ENCODE peak calls at places on chromosomes 2 and 18, in four cellular contexts. C is IMR-90, T is mesenchymal stem cell, O is neuronal stem cell. U is an unnamed sample. For H3K27me3, the result is how much of the 10 kb centered on the place peaks cover.

GRCh38 chr2:197675711-197676188 is 363 bp upstream of the RFTN2 start:
- DNase-seq in C (peak), O (peak), T (peak), U (no peak)

GRCh38 chr18:10367846-10368245 is 86.6 kb upstream of the APCDD1 start:
- DNase-seq in C (no peak), O (no peak), T (no peak), U (no peak)

GRCh38 chr2:200039847-200040246 is 84.5 kb downstream of the MAIP1 start:
- DNase-seq in O (no peak), C (peak), T (peak), U (no peak)

GRCh38 chr2:234986346-234986745 is 34.5 kb downstream of the SH3BP4 start:
- DNase-seq in O (no peak), T (peak), C (no peak), U (no peak)

GRCh38 chr18:36572135-36572856 is 256.5 kb downstream of the TPGS2 start:
- DNase-seq in C (peak), T (peak), O (peak), U (peak)

GRCh38 chr2:227774011-227774624 is 28.4 kb downstream of the SCYGR8 start:
- DNase-seq in O (no peak), C (no peak), T (no peak), U (peak)

GRCh38 chr2:197786010-197786877 is 1.1 kb upstream of the BOLL start:
- DNase-seq in T (no peak), C (no peak), O (peak), U (no peak)

GRCh38 chr2:114729025-114729424 is 286.6 kb downstream of the DPP10 start:
- DNase-seq in O (no peak), T (no peak), C (no peak), U (peak)

GRCh38 chr2:136025057-136025973 is 39.9 kb upstream of the DARS1 start:
- DNase-seq in O (peak), T (peak), C (peak), U (peak)

GRCh38 chr18:57427429-57428181 is 7.6 kb upstream of the ONECUT2 start:
- DNase-seq in O (peak), C (no peak), T (no peak), U (no peak)
- H3K27me3 ChIP-seq in O (under half), C (half or more), T (half or more), U (under half)

DNA sequence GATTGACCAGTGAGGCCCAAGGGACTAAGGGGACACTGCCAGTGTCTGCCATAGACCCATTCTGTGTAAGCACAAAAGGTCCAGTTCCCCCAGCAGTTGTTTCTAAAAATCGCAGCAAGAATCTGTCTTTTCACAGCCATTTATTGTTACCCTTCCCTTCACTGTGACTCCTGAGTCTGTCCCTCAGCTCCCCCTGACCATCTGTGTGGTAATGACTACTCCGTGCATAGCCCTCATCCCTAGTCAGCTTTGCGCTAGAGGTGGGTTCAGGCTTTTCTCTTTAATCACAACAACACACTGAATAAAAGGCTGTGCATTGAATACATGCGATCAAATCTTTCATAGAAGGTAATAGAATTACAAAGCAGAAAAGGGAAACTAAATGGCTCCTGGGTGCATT is 835.9 kb upstream of the CDH2 start:
- DNase-seq in C (no peak), O (no peak), T (no peak), U (no peak)
- H3K4ac ChIP-seq in C (no peak), O (no peak), T (no peak), U (no peak)

GRCh38 chr18:7945882-7946281 is 378.8 kb downstream of the PTPRM start:
- DNase-seq in C (peak), O (no peak), T (peak), U (no peak)
- H3K4me2 ChIP-seq in C (peak), O (no peak), T (no peak), U (no peak)

GRCh38 chr2:8548065-8548870 is 133.6 kb upstream of the ID2 start:
- DNase-seq in C (no peak), T (no peak), O (no peak), U (no peak)

GRCh38 chr2:8545676-8546318 is 136.1 kb upstream of the ID2 start:
- DNase-seq in T (no peak), C (no peak), O (no peak), U (no peak)

GRCh38 chr2:8546319-8547283 is 135.3 kb upstream of the ID2 start:
- DNase-seq in C (no peak), O (no peak), T (no peak), U (peak)

GRCh38 chr2:8548871-8549221 is 133.0 kb upstream of the ID2 start:
- DNase-seq in O (no peak), T (no peak), C (no peak), U (no peak)

GRCh38 chr2:8547284-8548064 is 134.4 kb upstream of the ID2 start:
- DNase-seq in O (no peak), C (no peak), T (no peak), U (no peak)
- H3K27me3 ChIP-seq in O (under half), C (under half), T (under half), U (under half)

GRCh38 chr18:11391636-11392035 is 217.8 kb upstream of the SLC35G4 start:
- DNase-seq in C (peak), O (no peak), T (no peak), U (no peak)

GRCh38 chr18:11389281-11389680 is 220.1 kb upstream of the SLC35G4 start:
- DNase-seq in O (no peak), T (no peak), C (no peak), U (no peak)

GRCh38 chr18:11392292-11392691 is 217.1 kb upstream of the SLC35G4 start:
- DNase-seq in T (no peak), O (peak), C (no peak), U (no peak)

GRCh38 chr18:11392974-11393373 is 216.4 kb upstream of the SLC35G4 start:
- DNase-seq in O (no peak), C (no peak), T (no peak), U (no peak)

GRCh38 chr18:11393486-11393885 is 215.9 kb upstream of the SLC35G4 start:
- DNase-seq in T (no peak), C (no peak), O (no peak), U (no peak)
- H3K4ac ChIP-seq in T (no peak), C (no peak), O (no peak), U (no peak)

U was measured in trophoblast cell.